ENCODE peak calls at places on chromosomes 6 and 20, in ten cellular contexts. W, H, A, T, U, Q, S, C, Z and D are unnamed samples.

GRCh38 chr20:32326507-32326851 is 31.7 kb upstream of the ASXL1 start:
- DNase-seq in C (no peak), W (no peak), Q (no peak), A (no peak), Z (no peak), S (no peak), U (no peak), H (no peak), T (no peak), D (no peak)

GRCh38 chr20:34527016-34527415 is 10.8 kb downstream of the DYNLRB1 start:
- DNase-seq in U (no peak), C (no peak), Q (no peak), T (no peak), W (no peak), Z (no peak), S (no peak), A (no peak), H (no peak), D (no peak)

GRCh38 chr6:34657307-34657978 is 39.1 kb downstream of the ILRUN start:
- DNase-seq in Z (no peak), S (no peak), C (peak), T (no peak), H (peak), Q (peak), W (peak), U (peak), A (no peak), D (no peak)

GRCh38 chr6:126040826-126041225 is 54.5 kb downstream of the TRMT11 start:
- DNase-seq in A (no peak), H (peak), T (no peak), C (no peak), Z (no peak), W (no peak), U (peak), S (no peak), Q (peak), D (no peak)

GRCh38 chr6:151729829-151730495 is 77.5 kb upstream of the ESR1 start:
- DNase-seq in Z (no peak), T (no peak), A (no peak), W (no peak), C (no peak), H (no peak), U (no peak), Q (no peak), S (no peak), D (no peak)

GRCh38 chr20:3464166-3464565 is 6.7 kb upstream of the ATRN start:
- DNase-seq in H (no peak), S (no peak), Q (no peak), C (no peak), W (no peak), Z (no peak), T (no peak), A (no peak), U (no peak), D (no peak)

GRCh38 chr20:25273046-25273445 is 25.2 kb downstream of the PYGB start:
- DNase-seq in Z (no peak), S (no peak), T (peak), H (peak), U (no peak), Q (no peak), C (peak), W (no peak), A (no peak), D (no peak)

GRCh38 chr6:82086944-82087343 is 160.6 kb downstream of the IBTK start:
- DNase-seq in T (no peak), U (no peak), H (no peak), Q (peak), S (no peak), Z (no peak), W (no peak), C (no peak), A (no peak), D (no peak)

GRCh38 chr6:156451088-156451487 is 326.1 kb upstream of the ARID1B start:
- DNase-seq in A (no peak), H (no peak), S (no peak), C (no peak), T (no peak), Z (no peak), Q (no peak), U (no peak), W (no peak), D (no peak)

GRCh38 chr6:135215160-135215559 is 34.1 kb downstream of the MYB start:
- DNase-seq in U (no peak), Q (no peak), Z (no peak), H (no peak), T (no peak), A (no peak), C (no peak), W (no peak), S (no peak), D (no peak)

GRCh38 chr20:31764641-31765305 is 25.7 kb downstream of the TPX2 start:
- DNase-seq in S (no peak), Z (no peak), C (no peak), Q (no peak), U (no peak), H (no peak), T (no peak), W (no peak), A (no peak), D (no peak)

GRCh38 chr6:123527406-123527805 is 109.3 kb downstream of the TRDN start:
- DNase-seq in W (no peak), T (no peak), Z (no peak), U (no peak), Q (no peak), H (no peak), A (no peak), S (no peak), C (no peak), D (no peak)

GRCh38 chr20:44064501-44065400 is 122.2 kb downstream of the JPH2 start:
- DNase-seq in Z (no peak), H (no peak), T (no peak), W (no peak), C (no peak), A (no peak), U (no peak), Q (no peak), S (no peak), D (peak)

GRCh38 chr6:139308936-139309603 is 17.3 kb upstream of the TXLNB start:
- DNase-seq in W (no peak), H (peak), T (no peak), A (no peak), Z (no peak), U (no peak), C (peak), S (no peak), Q (no peak), D (no peak)

GRCh38 chr6:131524695-131525336 is 48.2 kb upstream of the ARG1 start:
- DNase-seq in Q (no peak), A (no peak), C (no peak), Z (no peak), U (no peak), W (no peak), T (no peak), H (no peak), S (no peak), D (no peak)

GRCh38 chr6:125077453-125077852 is 76.1 kb upstream of the TPD52L1 start:
- DNase-seq in T (no peak), U (no peak), Q (no peak), S (no peak), Z (no peak), W (no peak), A (no peak), C (no peak), H (no peak), D (no peak)

GRCh38 chr6:80637312-80637711 is 530.8 kb downstream of the BCKDHB start:
- DNase-seq in Z (no peak), H (no peak), W (no peak), A (no peak), S (no peak), U (no peak), Q (no peak), T (no peak), C (no peak), D (no peak)

GRCh38 chr6:80641591-80641990 is 535.1 kb downstream of the BCKDHB start:
- DNase-seq in T (no peak), C (no peak), W (no peak), A (no peak), Z (no peak), H (no peak), Q (no peak), U (no peak), S (no peak), D (no peak)

GRCh38 chr6:80638222-80639055 is 532.0 kb downstream of the BCKDHB start:
- DNase-seq in Q (peak), T (no peak), C (no peak), U (peak), S (peak), W (no peak), H (peak), A (no peak), Z (no peak), D (no peak)

GRCh38 chr6:80640176-80640575 is 533.7 kb downstream of the BCKDHB start:
- DNase-seq in Q (no peak), S (no peak), W (no peak), Z (no peak), U (no peak), T (no peak), A (no peak), H (no peak), C (no peak), D (no peak)

GRCh38 chr6:80639243-80639642 is 532.8 kb downstream of the BCKDHB start:
- DNase-seq in Q (no peak), T (no peak), W (no peak), U (no peak), S (no peak), Z (no peak), C (no peak), A (no peak), H (no peak), D (no peak)
- TF ChIP-seq POLR2A in Q (no peak), T (no peak), W (no peak), U (no peak), S (no peak), Z (no peak), C (no peak), A (no peak), H (no peak), D (no peak)

DNA sequence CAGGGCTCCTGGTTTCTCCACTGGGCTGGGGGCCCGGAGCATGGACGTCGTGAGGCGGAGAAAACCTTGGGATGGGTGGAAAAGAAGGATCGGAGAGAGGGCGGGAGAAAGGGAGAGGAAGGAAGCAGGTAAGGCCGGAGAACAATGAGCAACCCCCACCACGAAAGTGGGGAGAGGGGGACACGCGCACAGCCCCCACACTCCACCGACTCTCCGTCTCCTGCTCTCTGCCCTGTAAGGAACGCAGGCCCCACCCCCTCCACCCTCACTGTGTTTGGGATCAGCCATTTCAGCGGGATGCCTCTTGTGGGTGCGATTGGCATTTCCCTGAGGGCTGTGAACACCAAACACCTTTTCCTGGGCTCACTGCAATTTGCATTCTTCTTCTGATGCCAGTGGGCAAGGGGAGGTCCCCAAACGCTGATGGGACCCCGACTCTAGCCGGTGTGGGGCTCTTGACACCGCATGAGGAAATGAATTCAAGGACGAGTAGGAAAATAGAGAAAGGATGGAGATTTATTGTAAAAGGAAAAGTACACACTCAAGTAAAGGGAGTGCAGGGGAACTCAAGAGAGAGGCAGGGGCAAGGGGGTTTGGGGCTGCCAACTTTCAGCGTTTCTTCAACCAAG is 13.0 kb upstream of the RAET1L start:
- DNase-seq in Q (no peak), S (no peak), Z (no peak), C (no peak), U (no peak), W (no peak), A (no peak), H (no peak), T (no peak), D (no peak)
- H3K4me3 ChIP-seq in Q (no peak), S (no peak), Z (no peak), C (no peak), U (no peak), W (no peak), A (no peak), H (no peak), T (peak), D (no peak)

GRCh38 chr20:23201658-23202057 is 115.5 kb upstream of the CD93 start:
- DNase-seq in S (no peak), Q (no peak), C (no peak), H (no peak), A (no peak), U (no peak), W (no peak), Z (no peak), T (no peak), D (peak)

GRCh38 chr20:23200413-23200812 is 114.3 kb upstream of the CD93 start:
- DNase-seq in W (no peak), Q (no peak), Z (no peak), U (no peak), H (no peak), A (no peak), T (no peak), C (no peak), S (no peak), D (no peak)

GRCh38 chr20:23199356-23199755 is 113.2 kb upstream of the CD93 start:
- DNase-seq in A (no peak), W (no peak), U (no peak), S (no peak), H (no peak), Z (no peak), C (no peak), T (no peak), Q (no peak), D (no peak)

GRCh38 chr20:23198815-23199214 is 112.7 kb upstream of the CD93 start:
- DNase-seq in H (no peak), C (no peak), Q (no peak), A (no peak), S (no peak), U (no peak), W (no peak), T (no peak), Z (no peak), D (no peak)

DNA sequence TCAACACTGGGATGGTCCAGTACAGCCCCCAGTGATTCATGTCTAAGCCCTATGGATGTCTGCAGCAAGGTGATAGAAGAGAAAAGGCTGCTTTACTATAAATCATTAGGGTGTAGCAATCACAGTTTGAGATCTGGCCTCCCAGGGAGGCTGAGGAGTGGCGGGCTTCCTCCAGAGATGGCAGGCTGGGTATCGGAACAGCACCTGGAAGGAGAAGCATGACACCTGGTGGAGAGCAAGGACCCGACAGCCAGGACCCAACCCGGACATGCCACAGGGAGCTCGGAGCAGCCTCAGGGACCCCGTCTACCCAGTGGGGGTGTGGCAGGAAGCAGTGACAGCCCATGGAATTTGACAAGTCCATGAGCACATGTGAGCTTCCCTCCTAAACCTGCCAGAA is 114.8 kb upstream of the CD93 start:
- DNase-seq in Z (no peak), A (no peak), T (no peak), H (peak), Q (peak), C (no peak), S (peak), W (no peak), U (no peak), D (no peak)
- TF ChIP-seq CTCF in Z (peak), A (no peak), T (peak), H (peak), Q (peak), C (no peak), S (peak), W (peak), U (peak), D (no peak)

DNA sequence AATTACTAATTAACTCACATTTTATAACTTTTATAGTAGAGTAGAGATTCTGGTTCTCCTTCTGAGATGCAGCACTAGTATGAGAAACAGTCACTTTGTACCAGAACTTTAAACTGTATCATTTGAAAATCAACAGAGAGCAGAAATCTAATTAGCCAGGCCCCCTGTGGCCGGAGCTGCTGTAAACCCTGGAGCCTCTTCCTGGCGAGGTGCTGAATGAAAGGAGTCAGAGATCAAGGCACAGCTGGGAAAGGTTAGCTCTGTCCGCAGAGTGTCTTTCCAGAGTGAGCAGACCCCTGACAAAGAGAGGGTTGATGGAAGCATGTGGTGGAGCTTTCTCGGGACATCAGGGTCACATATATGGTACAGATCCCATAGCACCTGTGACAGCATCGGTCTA is 703.8 kb downstream of the RFPL4B start:
- DNase-seq in T (no peak), U (peak), Q (no peak), W (no peak), H (no peak), S (no peak), C (no peak), A (no peak), Z (no peak), D (no peak)
- TF ChIP-seq POLR2A in T (no peak), U (no peak), Q (no peak), W (no peak), H (no peak), S (no peak), C (no peak), A (no peak), Z (no peak), D (no peak)